ENCODE peak calls at places on chromosome 7, in four cellular contexts. One of them, this sample, is unnamed. For H4K20me1, the result is how much of the 10 kb centered on the place peaks cover.

GRCh38 chr7:47690902-47691558 is 109.1 kb upstream of the TNS3 start:
- DNase-seq in PC-3: peak
- DNase-seq in GM23248: peak
- DNase-seq in fibroblast of lung: peak
- DNase-seq in this sample: no peak

GRCh38 chr7:139691253-139691781 is 86.5 kb downstream of the HIPK2 start:
- DNase-seq in PC-3: no peak
- DNase-seq in GM23248: no peak
- DNase-seq in fibroblast of lung: peak
- DNase-seq in this sample: no peak

GRCh38 chr7:158828343-158829020 is 827 bp downstream of the ESYT2 start:
- DNase-seq in PC-3: no peak
- DNase-seq in GM23248: peak
- DNase-seq in fibroblast of lung: no peak
- DNase-seq in this sample: peak

GRCh38 chr7:73532224-73532623 is 10.1 kb upstream of the BAZ1B start:
- DNase-seq in PC-3: no peak
- DNase-seq in GM23248: no peak
- DNase-seq in fibroblast of lung: no peak
- DNase-seq in this sample: no peak

GRCh38 chr7:93117327-93117726 is 452 bp downstream of the SAMD9 start:
- DNase-seq in PC-3: no peak
- DNase-seq in GM23248: peak
- DNase-seq in fibroblast of lung: no peak
- DNase-seq in this sample: peak

GRCh38 chr7:33107136-33108066 is 1.8 kb downstream of the RP9 start:
- DNase-seq in PC-3: peak
- DNase-seq in GM23248: peak
- DNase-seq in fibroblast of lung: peak
- DNase-seq in this sample: peak

GRCh38 chr7:88933285-88933684 is 137.7 kb upstream of the TEX47 start:
- DNase-seq in PC-3: no peak
- DNase-seq in GM23248: no peak
- DNase-seq in fibroblast of lung: no peak
- DNase-seq in this sample: no peak

GRCh38 chr7:12796397-12797136 is 109.1 kb downstream of the ARL4A start:
- DNase-seq in PC-3: no peak
- DNase-seq in GM23248: no peak
- DNase-seq in fibroblast of lung: no peak
- DNase-seq in this sample: no peak

GRCh38 chr7:44547536-44548221 is 6.5 kb upstream of the NPC1L1 start:
- DNase-seq in PC-3: peak
- DNase-seq in GM23248: no peak
- DNase-seq in fibroblast of lung: peak
- DNase-seq in this sample: no peak

GRCh38 chr7:121504478-121504877 is 108.4 kb upstream of the FAM3C start:
- DNase-seq in PC-3: peak
- DNase-seq in GM23248: peak
- DNase-seq in fibroblast of lung: peak
- DNase-seq in this sample: no peak

GRCh38 chr7:22663721-22664120 is 63.3 kb upstream of the IL6 start:
- DNase-seq in PC-3: no peak
- DNase-seq in GM23248: peak
- DNase-seq in fibroblast of lung: peak
- DNase-seq in this sample: no peak

GRCh38 chr7:23277359-23277989 is 21.7 kb upstream of the MALSU1 start:
- DNase-seq in PC-3: peak
- DNase-seq in GM23248: peak
- DNase-seq in fibroblast of lung: peak
- DNase-seq in this sample: peak

GRCh38 chr7:20439786-20440185 is 109.1 kb downstream of the ITGB8 start:
- DNase-seq in PC-3: no peak
- DNase-seq in GM23248: no peak
- DNase-seq in fibroblast of lung: no peak
- DNase-seq in this sample: no peak

GRCh38 chr7:73891178-73891885 is 30.4 kb downstream of the TMEM270 start:
- DNase-seq in PC-3: no peak
- DNase-seq in GM23248: peak
- DNase-seq in fibroblast of lung: no peak
- DNase-seq in this sample: no peak

GRCh38 chr7:123864012-123864411 is 19.0 kb downstream of the HYAL4 start:
- DNase-seq in PC-3: no peak
- DNase-seq in GM23248: no peak
- DNase-seq in fibroblast of lung: no peak
- DNase-seq in this sample: no peak

GRCh38 chr7:33888206-33888605 is 17.1 kb upstream of the BMPER start:
- DNase-seq in PC-3: peak
- DNase-seq in GM23248: no peak
- DNase-seq in fibroblast of lung: no peak
- DNase-seq in this sample: no peak

GRCh38 chr7:86846494-86847190 is 202.9 kb downstream of the GRM3 start:
- DNase-seq in PC-3: peak
- DNase-seq in GM23248: no peak
- DNase-seq in fibroblast of lung: no peak
- DNase-seq in this sample: no peak

GRCh38 chr7:149422065-149422913 is 38.6 kb downstream of the ZNF777 start:
- DNase-seq in PC-3: peak
- DNase-seq in GM23248: peak
- DNase-seq in fibroblast of lung: peak
- DNase-seq in this sample: peak

GRCh38 chr7:43803865-43804264 is 45.4 kb downstream of the BLVRA start:
- DNase-seq in PC-3: no peak
- DNase-seq in GM23248: no peak
- DNase-seq in fibroblast of lung: no peak
- DNase-seq in this sample: no peak

GRCh38 chr7:151687523-151688235 is 168.0 kb upstream of the RHEB start:
- DNase-seq in PC-3: peak
- DNase-seq in GM23248: peak
- DNase-seq in fibroblast of lung: peak
- DNase-seq in this sample: no peak

GRCh38 chr7:29884399-29885272 is 78.3 kb downstream of the WIPF3 start:
- DNase-seq in PC-3: peak
- DNase-seq in GM23248: no peak
- DNase-seq in fibroblast of lung: no peak
- DNase-seq in this sample: no peak

GRCh38 chr7:116097365-116098009 is 66.9 kb upstream of the TFEC start:
- DNase-seq in PC-3: peak
- DNase-seq in GM23248: peak
- DNase-seq in fibroblast of lung: peak
- DNase-seq in this sample: no peak

GRCh38 chr7:50837965-50838364 is 55.3 kb upstream of the GRB10 start:
- DNase-seq in PC-3: peak
- DNase-seq in GM23248: peak
- DNase-seq in fibroblast of lung: peak
- DNase-seq in this sample: no peak

GRCh38 chr7:96330193-96330592 is 8.3 kb upstream of the SLC25A13 start:
- DNase-seq in PC-3: no peak
- DNase-seq in GM23248: no peak
- DNase-seq in fibroblast of lung: no peak
- DNase-seq in this sample: no peak

GRCh38 chr7:99794585-99795502 is 10.9 kb upstream of the CYP3A4 start:
- DNase-seq in PC-3: no peak
- DNase-seq in GM23248: peak
- DNase-seq in fibroblast of lung: peak
- DNase-seq in this sample: no peak

GRCh38 chr7:135970045-135970444 is 7.1 kb downstream of the MTPN start:
- DNase-seq in PC-3: no peak
- DNase-seq in GM23248: no peak
- DNase-seq in fibroblast of lung: no peak
- DNase-seq in this sample: no peak

GRCh38 chr7:6436385-6436685 is 11.4 kb downstream of the DAGLB start:
- DNase-seq in PC-3: no peak
- DNase-seq in GM23248: no peak
- DNase-seq in fibroblast of lung: no peak
- DNase-seq in this sample: no peak

GRCh38 chr7:90945104-90945752 is 319.0 kb upstream of the FZD1 start:
- DNase-seq in PC-3: peak
- DNase-seq in GM23248: peak
- DNase-seq in fibroblast of lung: peak
- DNase-seq in this sample: no peak

GRCh38 chr7:117803476-117803875 is 69.8 kb downstream of the CTTNBP2 start:
- DNase-seq in PC-3: peak
- DNase-seq in GM23248: no peak
- DNase-seq in fibroblast of lung: no peak
- DNase-seq in this sample: no peak

GRCh38 chr7:40009301-40009700 is 59.2 kb downstream of the CDK13 start:
- DNase-seq in PC-3: no peak
- DNase-seq in GM23248: peak
- DNase-seq in fibroblast of lung: no peak
- DNase-seq in this sample: no peak

GRCh38 chr7:98368721-98369120 is 32.2 kb downstream of the BAIAP2L1 start:
- DNase-seq in PC-3: no peak
- DNase-seq in GM23248: no peak
- DNase-seq in fibroblast of lung: peak
- DNase-seq in this sample: no peak

GRCh38 chr7:16804674-16805439 is at the start of gene AGR2:
- DNase-seq in PC-3: peak
- DNase-seq in GM23248: no peak
- DNase-seq in fibroblast of lung: no peak
- DNase-seq in this sample: no peak

GRCh38 chr7:120858299-120858636 is 324 bp upstream of the TSPAN12 start:
- DNase-seq in PC-3: peak
- DNase-seq in GM23248: no peak
- DNase-seq in fibroblast of lung: no peak
- DNase-seq in this sample: no peak

GRCh38 chr7:50369408-50370026 is 65.0 kb downstream of the IKZF1 start:
- DNase-seq in PC-3: peak
- DNase-seq in GM23248: peak
- DNase-seq in fibroblast of lung: peak
- DNase-seq in this sample: peak

GRCh38 chr7:7848245-7848644 is 120.4 kb upstream of the GLCCI1 start:
- DNase-seq in PC-3: no peak
- DNase-seq in GM23248: no peak
- DNase-seq in fibroblast of lung: no peak
- DNase-seq in this sample: no peak
- H3K4me2 ChIP-seq in PC-3: no peak
- H3K4me2 ChIP-seq in GM23248: no peak
- H3K4me2 ChIP-seq in fibroblast of lung: no peak
- H3K4me2 ChIP-seq in this sample: no peak

DNA sequence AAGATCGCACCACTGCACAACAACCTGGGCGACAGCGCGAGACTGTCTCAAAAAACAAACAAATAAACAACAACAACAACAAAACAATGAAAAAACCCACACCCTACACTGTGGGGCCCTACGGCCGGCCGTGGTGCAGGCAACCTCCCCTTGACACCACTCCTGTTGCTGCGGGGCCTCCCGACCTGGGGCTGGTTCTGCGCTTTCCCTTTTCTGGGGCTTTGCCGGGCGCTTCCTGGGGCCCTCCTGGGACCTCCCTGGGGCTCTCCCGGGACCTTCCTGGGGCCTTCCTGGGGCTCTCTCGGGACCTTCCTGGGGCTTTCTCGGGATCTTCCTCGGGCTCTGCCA is 46.6 kb downstream of the INSIG1 start:
- DNase-seq in PC-3: no peak
- DNase-seq in GM23248: no peak
- DNase-seq in fibroblast of lung: no peak
- DNase-seq in this sample: no peak
- H4K20me1 ChIP-seq in PC-3: under half
- H4K20me1 ChIP-seq in GM23248: under half
- H4K20me1 ChIP-seq in fibroblast of lung: under half
- H4K20me1 ChIP-seq in this sample: under half

DNA sequence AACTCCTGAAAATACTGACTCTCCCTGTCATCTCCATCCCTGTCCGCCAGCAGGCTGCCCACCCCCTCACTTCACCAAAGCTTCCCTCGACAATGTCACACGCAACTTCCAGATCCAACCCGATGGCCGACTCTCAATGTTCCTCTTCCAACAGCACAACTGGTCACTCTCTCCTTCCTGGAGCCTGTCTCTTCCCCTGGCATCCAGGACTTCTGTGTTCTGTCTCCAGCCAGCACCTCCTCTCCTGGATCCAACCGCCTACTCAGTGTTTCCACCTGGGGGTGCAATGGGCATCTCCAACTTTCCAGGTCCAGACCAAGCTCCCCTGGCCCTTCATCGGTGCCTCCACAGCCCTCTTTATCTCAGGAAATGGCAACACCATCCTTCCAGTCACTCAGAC is 8.6 kb downstream of the CPA5 start:
- DNase-seq in PC-3: no peak
- DNase-seq in GM23248: no peak
- DNase-seq in fibroblast of lung: no peak
- DNase-seq in this sample: no peak
- H3K9ac ChIP-seq in PC-3: no peak
- H3K9ac ChIP-seq in GM23248: no peak
- H3K9ac ChIP-seq in fibroblast of lung: no peak
- H3K9ac ChIP-seq in this sample: no peak

DNA sequence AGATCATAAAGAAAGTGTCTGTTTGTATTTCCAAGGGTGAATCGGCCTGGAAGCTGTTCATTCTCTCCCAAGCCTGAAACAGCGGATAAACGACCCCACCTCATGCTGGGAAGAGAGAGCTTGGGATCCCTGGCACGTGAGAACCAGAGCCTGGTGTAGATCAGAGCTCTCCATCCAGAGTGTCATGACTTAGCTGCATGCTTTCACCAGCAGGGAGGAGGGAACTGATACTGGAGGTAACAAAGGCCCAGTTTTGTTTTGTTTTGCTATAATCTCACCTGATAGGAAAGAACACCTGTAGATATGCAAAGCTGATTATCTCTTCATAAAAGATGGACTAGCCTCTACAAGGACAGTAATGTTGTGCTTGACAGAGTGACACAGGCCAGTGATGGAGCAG is 236.6 kb downstream of the POM121L12 start:
- DNase-seq in PC-3: no peak
- DNase-seq in GM23248: no peak
- DNase-seq in fibroblast of lung: no peak
- DNase-seq in this sample: no peak
- H3K4me2 ChIP-seq in PC-3: no peak
- H3K4me2 ChIP-seq in GM23248: no peak
- H3K4me2 ChIP-seq in fibroblast of lung: no peak
- H3K4me2 ChIP-seq in this sample: no peak

DNA sequence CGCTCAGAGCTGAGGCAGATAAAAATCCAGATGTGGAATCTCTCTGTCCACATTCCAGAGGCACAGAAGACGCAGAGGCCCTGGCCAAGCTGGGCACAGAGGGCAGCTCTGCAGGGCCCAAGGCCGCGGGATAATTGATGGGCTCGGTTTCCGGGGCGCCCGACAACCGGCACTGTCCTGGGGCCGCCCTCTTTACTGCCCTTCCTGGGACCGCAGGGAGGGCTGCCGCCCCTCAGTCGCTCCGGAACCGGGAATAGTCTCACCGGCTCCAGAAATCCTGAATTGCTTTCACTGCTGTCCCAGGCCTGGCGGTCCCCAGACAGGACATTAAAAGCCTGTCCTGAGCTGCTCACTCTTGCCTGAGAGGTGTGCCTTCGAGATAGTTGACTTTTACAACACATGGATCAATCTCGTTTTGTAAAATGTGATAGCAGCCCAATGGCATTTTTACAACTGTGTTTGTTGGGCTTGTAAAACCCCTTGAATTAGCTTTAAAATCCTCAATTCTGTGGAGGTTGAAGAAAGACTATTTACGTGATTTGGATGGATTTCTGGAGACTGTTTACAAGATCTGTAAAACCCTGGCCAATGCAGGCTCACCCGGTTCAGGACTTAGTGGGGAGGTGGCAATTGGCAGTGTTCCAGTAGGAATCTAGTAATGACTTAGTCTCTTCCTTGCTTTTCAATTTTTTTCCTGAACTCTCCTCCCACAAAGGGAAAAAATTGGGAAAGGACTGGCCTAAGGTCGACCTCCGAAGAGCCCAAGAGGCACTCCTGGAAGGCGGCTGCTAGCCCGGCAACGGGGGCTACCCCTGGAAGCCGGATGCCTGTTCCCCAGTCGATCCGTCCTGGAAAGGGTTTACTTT is 1.4 kb upstream of the HOXA6 start:
- DNase-seq in PC-3: peak
- DNase-seq in GM23248: peak
- DNase-seq in fibroblast of lung: peak
- DNase-seq in this sample: no peak
- H4K20me1 ChIP-seq in PC-3: under half
- H4K20me1 ChIP-seq in GM23248: under half
- H4K20me1 ChIP-seq in fibroblast of lung: under half
- H4K20me1 ChIP-seq in this sample: under half

This sample was measured in Karpas-422.